ENCODE peak calls at places on chromosomes 5 and 9, in five cellular contexts. H is uterus, R is upper lobe of left lung, O is tibial nerve, L is IMR-90. A is an unnamed sample.

GRCh38 chr9:122141671-122142070 is 17.9 kb downstream of the NDUFA8 start:
- DNase-seq in L (no peak), H (no peak), O (no peak), R (no peak), A (no peak)

GRCh38 chr5:1521671-1522600 is 1.8 kb downstream of the LPCAT1 start:
- DNase-seq in H (peak; percentile 11), O (no peak), R (peak; percentile 78), L (peak; percentile 87), A (peak; percentile 10)

GRCh38 chr9:6681957-6682501 is 36.5 kb upstream of the GLDC start:
- DNase-seq in L (no peak), R (no peak), H (no peak), O (no peak), A (no peak)

GRCh38 chr5:76408104-76408644 is 5.1 kb downstream of the IQGAP2 start:
- DNase-seq in R (no peak), L (no peak), H (no peak), O (no peak), A (no peak)

GRCh38 chr5:168995024-168995423 is 305.9 kb downstream of the SLIT3 start:
- DNase-seq in L (no peak), H (no peak), R (no peak), O (no peak), A (no peak)

GRCh38 chr5:36378551-36378950 is 76.8 kb upstream of the RANBP3L start:
- DNase-seq in O (no peak), L (peak; percentile 7), H (no peak), R (no peak), A (no peak)

GRCh38 chr9:98998441-98999151 is 54.9 kb downstream of the COL15A1 start:
- DNase-seq in O (peak; percentile 81), R (peak; percentile 69), H (peak; percentile 83), L (peak; percentile 56), A (peak; percentile 83)

GRCh38 chr9:111985315-111985714 is 88.7 kb downstream of the UGCG start:
- DNase-seq in L (no peak), H (no peak), O (no peak), R (no peak), A (no peak)

GRCh38 chr5:142432369-142432863 is 107.6 kb upstream of the SPRY4 start:
- DNase-seq in H (no peak), O (no peak), L (no peak), R (peak; percentile 71), A (peak; percentile 42)

GRCh38 chr9:135774239-135774747 is 72.3 kb downstream of the KCNT1 start:
- DNase-seq in R (no peak), H (no peak), O (no peak), L (no peak), A (no peak)

GRCh38 chr5:38556599-38557308 is at the start of gene LIFR:
- DNase-seq in R (peak; percentile 96), O (peak; percentile 61), H (peak; percentile 78), L (peak; percentile 74), A (peak; percentile 86)

GRCh38 chr5:141605523-141606277 is 13.1 kb downstream of the DIAPH1 start:
- DNase-seq in R (no peak), O (peak; percentile 64), L (no peak), H (no peak), A (peak; percentile 24)

GRCh38 chr5:78747703-78748359 is 99.3 kb upstream of the LHFPL2 start:
- DNase-seq in O (no peak), H (no peak), R (no peak), L (peak; percentile 94), A (no peak)

GRCh38 chr9:134358026-134358967 is 32.0 kb downstream of the RXRA start:
- DNase-seq in R (peak; percentile 78), O (no peak), H (peak; percentile 61), L (peak; percentile 21), A (peak; percentile 51)

GRCh38 chr5:88141695-88141979 is 127.0 kb downstream of the TMEM161B start:
- DNase-seq in L (no peak), O (no peak), H (no peak), R (no peak), A (no peak)

GRCh38 chr9:14353222-14354056 is 39.5 kb upstream of the NFIB start:
- DNase-seq in O (peak; percentile 97), L (peak; percentile 67), H (peak; percentile 93), R (peak; percentile 97), A (peak; percentile 97)

GRCh38 chr9:2570615-2571479 is 50.7 kb upstream of the VLDLR start:
- DNase-seq in L (peak; percentile 62), H (peak; percentile 78), R (no peak), O (peak; percentile 39), A (peak; percentile 90)

GRCh38 chr5:54990751-54991349 is 5.5 kb upstream of the ESM1 start:
- DNase-seq in H (no peak), O (no peak), L (peak; percentile 84), R (no peak), A (no peak)

GRCh38 chr5:91225848-91226686 is 157.1 kb downstream of the ARRDC3 start:
- DNase-seq in R (no peak), H (no peak), O (no peak), L (no peak), A (peak; percentile 64)

GRCh38 chr9:114386886-114387677 is 700 bp downstream of the AKNA start:
- DNase-seq in R (peak; percentile 86), L (peak; percentile 17), H (peak; percentile 58), O (no peak), A (no peak)

GRCh38 chr5:87705876-87706275 is 293.1 kb upstream of the CCNH start:
- DNase-seq in L (no peak), O (no peak), R (no peak), H (no peak), A (no peak)

GRCh38 chr5:1086137-1086536 is 25.7 kb downstream of the SLC12A7 start:
- DNase-seq in O (no peak), H (no peak), R (peak; percentile 39), L (no peak), A (no peak)

GRCh38 chr9:130701059-130702022 is 7.8 kb downstream of the EXOSC2 start:
- DNase-seq in L (peak; percentile 88), H (peak; percentile 60), O (peak; percentile 79), R (no peak), A (peak; percentile 77)

GRCh38 chr5:69238760-69239251 is 4.1 kb downstream of the CDK7 start:
- DNase-seq in O (no peak), L (peak; percentile 96), R (no peak), H (no peak), A (no peak)

GRCh38 chr9:23849379-23849778 is 23.3 kb upstream of the ELAVL2 start:
- DNase-seq in R (no peak), H (no peak), O (no peak), L (no peak), A (no peak)

GRCh38 chr9:113844466-113844865 is 31.6 kb upstream of the ZNF618 start:
- DNase-seq in H (no peak), R (no peak), O (no peak), L (no peak), A (no peak)

GRCh38 chr5:51385214-51385613 is 2.0 kb downstream of the ISL1 start:
- DNase-seq in L (no peak), R (no peak), O (no peak), H (no peak), A (no peak)

GRCh38 chr9:9003184-9003583 is 1203.6 kb upstream of the DMAC1 start:
- DNase-seq in L (no peak), O (peak; percentile 30), H (no peak), R (no peak), A (peak; percentile 3)

GRCh38 chr9:78325343-78325742 is 28.4 kb downstream of the PSAT1 start:
- DNase-seq in L (peak; percentile 27), R (no peak), H (no peak), O (no peak), A (peak; percentile 87)

GRCh38 chr5:138179277-138179857 is 455 bp downstream of the KIF20A start:
- DNase-seq in H (no peak), L (no peak), O (no peak), R (no peak), A (no peak)

GRCh38 chr9:21958833-21959232 is 35.4 kb downstream of the CDKN2A start:
- DNase-seq in H (no peak), L (no peak), O (no peak), R (no peak), A (no peak)

GRCh38 chr5:43560128-43560527 is 3.3 kb upstream of the PAIP1 start:
- DNase-seq in H (no peak), R (no peak), L (peak; percentile 77), O (no peak), A (no peak)

GRCh38 chr9:111118256-111118950 is 80.1 kb upstream of the LPAR1 start:
- DNase-seq in O (no peak), R (no peak), H (no peak), L (peak; percentile 89), A (no peak)

DNA sequence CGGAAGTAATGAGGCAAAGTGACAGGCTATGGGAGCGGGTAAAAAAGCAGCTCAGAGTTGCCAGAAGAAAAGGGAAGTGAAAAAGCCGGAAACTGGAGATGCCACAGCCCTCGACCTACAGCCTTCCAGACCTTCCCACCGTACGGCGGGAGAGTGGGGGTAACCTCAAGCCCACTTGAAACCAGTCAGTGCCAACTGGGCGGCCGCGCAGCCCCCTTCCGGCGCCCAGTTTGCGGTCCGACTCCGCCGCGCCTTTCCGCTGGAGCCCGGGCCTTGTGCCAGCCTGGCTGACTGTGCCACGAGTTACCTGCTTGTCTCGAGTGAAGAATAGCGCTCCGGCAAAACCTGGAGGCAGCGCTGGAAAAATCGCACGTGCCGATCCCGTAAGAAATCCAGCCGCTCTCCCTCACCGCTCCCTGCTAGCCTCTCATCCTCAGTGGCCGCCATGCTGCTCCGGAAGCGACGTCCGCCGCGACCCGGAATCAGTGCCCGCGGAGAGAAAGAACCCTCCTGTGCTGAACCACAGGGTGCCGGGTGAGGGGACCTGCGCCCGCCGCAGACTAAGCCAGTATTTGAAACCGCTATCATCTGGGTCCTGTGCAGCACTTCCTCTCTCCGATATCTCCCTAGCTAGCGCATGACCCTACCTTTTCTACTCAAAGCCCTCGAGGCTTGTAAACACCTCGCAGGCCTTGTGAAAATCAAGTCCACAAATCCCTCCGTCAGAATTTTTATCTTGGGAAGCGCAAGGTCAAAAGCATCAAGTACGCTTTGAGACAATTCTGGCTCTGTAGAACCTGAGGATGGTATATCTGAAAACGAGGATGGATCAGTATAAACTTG is at the start of gene PGGT1B:
- DNase-seq in H (peak; percentile 57), L (peak; percentile 55), R (peak; percentile 95), O (peak; percentile 53), A (peak; percentile 69)
- TF ChIP-seq POLR2A in H (peak; percentile 31), L (peak; percentile 78), R (no peak), O (peak; percentile 29), A (peak; percentile 73)

DNA sequence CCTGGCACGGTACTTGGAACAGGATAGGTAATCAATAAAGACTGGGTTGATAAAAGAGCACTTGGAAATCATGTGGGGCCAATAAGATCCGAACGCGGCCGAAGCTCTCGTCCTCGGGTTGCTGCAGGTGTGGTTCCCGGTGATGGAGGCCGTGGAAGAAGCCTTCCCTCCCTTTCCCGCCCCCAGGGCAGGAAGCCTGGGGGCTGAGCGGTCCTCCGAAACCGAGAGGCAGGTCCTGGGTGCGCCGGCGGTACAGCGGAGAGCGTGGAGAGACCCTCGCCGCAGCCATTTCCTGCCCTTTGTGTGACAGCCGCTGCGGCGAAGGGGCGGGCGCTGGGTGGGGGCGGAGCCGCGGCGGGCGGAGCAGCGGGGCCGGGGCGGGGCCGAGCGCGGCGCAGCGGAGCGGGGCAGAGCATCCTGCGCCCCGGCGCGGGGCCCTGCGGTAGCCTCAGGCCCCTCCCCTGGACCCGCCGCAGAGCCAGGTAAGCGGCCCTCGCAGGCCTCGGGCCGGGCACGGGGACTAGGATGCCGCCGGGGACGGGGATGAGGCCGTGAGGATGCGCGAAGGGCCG is at the start of gene CYFIP2:
- DNase-seq in O (no peak), R (peak; percentile 96), H (peak; percentile 31), L (peak; percentile 4), A (peak; percentile 73)
- TF ChIP-seq POLR2A in O (peak; percentile 21), R (no peak), H (no peak), L (no peak), A (no peak)

GRCh38 chr5:177439518-177440053 is 7.0 kb upstream of the PRR7 start:
- DNase-seq in R (no peak), H (no peak), L (no peak), O (no peak), A (no peak)
- TF ChIP-seq POLR2A in R (no peak), H (no peak), L (no peak), O (no peak), A (no peak)

GRCh38 chr9:93761822-93762221 is 185.4 kb downstream of the PHF2 start:
- DNase-seq in L (no peak), H (no peak), O (no peak), R (no peak), A (no peak)
- TF ChIP-seq POLR2A in L (no peak), H (no peak), O (no peak), R (no peak), A (no peak)